ENCODE peak calls at places on chromosome 1, in five cellular contexts. S, X, V, B and U are unnamed samples.
A peak's percentile ranks its signal among the peaks of the same experiment; 100 is the strongest.

GRCh38 chr1:11499825-11500331 is 20.9 kb downstream of the DISP3 start:
- DNase-seq in X (no peak), B (no peak), S (peak; percentile 2), V (no peak), U (no peak)

GRCh38 chr1:241470361-241470760 is 49.2 kb downstream of the FH start:
- DNase-seq in X (no peak), S (no peak), B (no peak), V (no peak), U (no peak)

GRCh38 chr1:36207339-36207738 is 16.9 kb upstream of the THRAP3 start:
- DNase-seq in X (no peak), S (no peak), V (peak; percentile 92), B (no peak), U (no peak)

GRCh38 chr1:118360817-118361216 is 175.8 kb upstream of the SPAG17 start:
- DNase-seq in S (no peak), B (no peak), V (no peak), X (no peak), U (no peak)

GRCh38 chr1:112462953-112463279 is 45.8 kb upstream of the WNT2B start:
- DNase-seq in B (no peak), S (no peak), X (no peak), V (no peak), U (no peak)

GRCh38 chr1:178037510-178038253 is 56.2 kb upstream of the RASAL2 start:
- DNase-seq in B (no peak), S (peak; percentile 94), X (no peak), V (peak; percentile 92), U (no peak)

GRCh38 chr1:59506952-59507351 is 210.1 kb downstream of the FGGY start:
- DNase-seq in B (no peak), X (no peak), V (peak; percentile 67), S (peak; percentile 40), U (no peak)

GRCh38 chr1:21904725-21905520 is 32.2 kb downstream of the HSPG2 start:
- DNase-seq in B (no peak), V (peak; percentile 81), X (no peak), S (no peak), U (no peak)

GRCh38 chr1:99969729-99970591 is at the start of gene SLC35A3:
- DNase-seq in B (peak; percentile 79), S (peak; percentile 84), X (peak; percentile 75), V (peak; percentile 89), U (peak; percentile 79)

GRCh38 chr1:216616425-216616824 is 106.8 kb downstream of the ESRRG start:
- DNase-seq in S (no peak), B (no peak), V (no peak), X (no peak), U (no peak)

GRCh38 chr1:214451591-214451990 is 99.8 kb downstream of the PTPN14 start:
- DNase-seq in X (no peak), S (no peak), B (no peak), V (no peak), U (peak; percentile 61)

GRCh38 chr1:182635871-182636270 is 31.7 kb upstream of the RGS16 start:
- DNase-seq in V (no peak), X (no peak), S (no peak), B (no peak), U (no peak)

GRCh38 chr1:89952021-89952995 is 42.6 kb upstream of the ZNF326 start:
- DNase-seq in B (no peak), X (no peak), V (no peak), S (no peak), U (no peak)

GRCh38 chr1:36115931-36116330 is 9.1 kb downstream of the COL8A2 start:
- DNase-seq in S (no peak), X (no peak), B (no peak), V (no peak), U (no peak)

GRCh38 chr1:212461916-212462660 is 29.4 kb downstream of the NENF start:
- DNase-seq in X (no peak), S (no peak), V (no peak), B (no peak), U (no peak)

GRCh38 chr1:245715291-245715701 is 560.5 kb downstream of the KIF26B start:
- DNase-seq in V (no peak), B (no peak), X (no peak), S (no peak), U (no peak)

GRCh38 chr1:14522331-14523241 is 75.9 kb upstream of the KAZN start:
- DNase-seq in S (peak; percentile 47), B (no peak), V (peak; percentile 56), X (no peak), U (no peak)

GRCh38 chr1:61277129-61277801 is 194.9 kb downstream of the NFIA start:
- DNase-seq in S (no peak), V (peak; percentile 57), X (no peak), B (no peak), U (no peak)

GRCh38 chr1:14939527-14940284 is 213.8 kb upstream of the TMEM51 start:
- DNase-seq in S (no peak), B (no peak), V (no peak), X (no peak), U (no peak)

GRCh38 chr1:20603473-20604464 is 14.9 kb downstream of the CDA start:
- DNase-seq in B (no peak), V (no peak), X (no peak), S (no peak), U (no peak)

GRCh38 chr1:18288609-18289219 is 181.1 kb downstream of the IGSF21 start:
- DNase-seq in X (no peak), S (no peak), B (no peak), V (no peak), U (no peak)

GRCh38 chr1:52825868-52826267 is 16.7 kb upstream of the ZYG11A start:
- DNase-seq in S (no peak), X (no peak), V (no peak), B (no peak), U (no peak)

GRCh38 chr1:18199462-18199861 is 91.9 kb downstream of the IGSF21 start:
- DNase-seq in S (no peak), B (no peak), V (no peak), X (no peak), U (no peak)

GRCh38 chr1:85116856-85117255 is 68.6 kb upstream of the MCOLN3 start:
- DNase-seq in X (no peak), V (no peak), B (no peak), S (no peak), U (no peak)

GRCh38 chr1:28927442-28928305 is 13.3 kb downstream of the EPB41 start:
- DNase-seq in X (no peak), V (no peak), S (no peak), B (no peak), U (no peak)

GRCh38 chr1:205488074-205488723 is 16.3 kb upstream of the CDK18 start:
- DNase-seq in B (peak; percentile 62), V (no peak), S (peak; percentile 63), X (peak; percentile 34), U (peak; percentile 41)

GRCh38 chr1:78676347-78676982 is 26.8 kb downstream of the IFI44 start:
- DNase-seq in V (no peak), X (peak; percentile 63), B (peak; percentile 61), S (no peak), U (peak; percentile 44)

GRCh38 chr1:219171192-219171935 is 2.3 kb upstream of the LYPLAL1 start:
- DNase-seq in S (no peak), X (no peak), V (no peak), B (no peak), U (no peak)

GRCh38 chr1:165389609-165390008 is 33.1 kb upstream of the LMX1A start:
- DNase-seq in V (no peak), S (no peak), X (no peak), B (no peak), U (no peak)

GRCh38 chr1:212605441-212605976 is 3.1 kb upstream of the ATF3 start:
- DNase-seq in S (no peak), V (no peak), B (no peak), X (no peak), U (no peak)

GRCh38 chr1:119219711-119220110 is 79.3 kb upstream of the WARS2 start:
- DNase-seq in S (no peak), X (no peak), V (no peak), B (no peak), U (no peak)

GRCh38 chr1:46244656-46245371 is 2.7 kb upstream of the RAD54L start:
- DNase-seq in B (no peak), X (peak; percentile 24), S (no peak), V (no peak), U (peak; percentile 27)

DNA sequence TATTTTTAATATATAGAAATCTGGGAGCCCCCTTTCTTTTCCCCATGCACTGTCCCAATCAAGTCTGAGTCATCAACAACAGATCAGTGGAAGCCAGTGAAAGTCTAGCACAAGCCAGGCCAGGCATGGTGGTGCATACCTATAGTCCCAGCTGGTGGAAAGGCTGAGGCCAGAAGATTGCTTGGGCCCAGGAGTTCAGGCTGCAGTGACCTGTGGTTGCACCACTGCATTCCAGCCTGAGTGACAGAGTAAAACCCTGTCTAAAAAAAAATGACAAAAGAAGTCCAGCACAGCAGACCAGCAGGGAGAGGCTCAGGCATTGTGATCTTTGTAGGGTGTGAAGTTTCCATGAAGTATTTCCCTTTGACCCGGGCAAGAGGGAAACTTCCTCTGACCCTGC is 8.9 kb upstream of the RPL5 start:
- DNase-seq in B (no peak), V (no peak), X (no peak), S (no peak), U (no peak)
- H3K27me3 ChIP-seq in B (no peaks in the 10 kb centered on the region), V (no peaks in the 10 kb centered on the region), X (no peaks in the 10 kb centered on the region), S (no peaks in the 10 kb centered on the region), U (no peaks in the 10 kb centered on the region)

GRCh38 chr1:204361341-204361771 is 1.6 kb upstream of the PLEKHA6 start:
- DNase-seq in X (no peak), V (no peak), S (no peak), B (no peak), U (no peak)
- H3K4me1 ChIP-seq in X (peaks cover 13% of the 10 kb centered on the region), V (no peaks in the 10 kb centered on the region), S (peaks cover 2% of the 10 kb centered on the region), B (peaks cover 10% of the 10 kb centered on the region), U (peaks cover 12% of the 10 kb centered on the region)

DNA sequence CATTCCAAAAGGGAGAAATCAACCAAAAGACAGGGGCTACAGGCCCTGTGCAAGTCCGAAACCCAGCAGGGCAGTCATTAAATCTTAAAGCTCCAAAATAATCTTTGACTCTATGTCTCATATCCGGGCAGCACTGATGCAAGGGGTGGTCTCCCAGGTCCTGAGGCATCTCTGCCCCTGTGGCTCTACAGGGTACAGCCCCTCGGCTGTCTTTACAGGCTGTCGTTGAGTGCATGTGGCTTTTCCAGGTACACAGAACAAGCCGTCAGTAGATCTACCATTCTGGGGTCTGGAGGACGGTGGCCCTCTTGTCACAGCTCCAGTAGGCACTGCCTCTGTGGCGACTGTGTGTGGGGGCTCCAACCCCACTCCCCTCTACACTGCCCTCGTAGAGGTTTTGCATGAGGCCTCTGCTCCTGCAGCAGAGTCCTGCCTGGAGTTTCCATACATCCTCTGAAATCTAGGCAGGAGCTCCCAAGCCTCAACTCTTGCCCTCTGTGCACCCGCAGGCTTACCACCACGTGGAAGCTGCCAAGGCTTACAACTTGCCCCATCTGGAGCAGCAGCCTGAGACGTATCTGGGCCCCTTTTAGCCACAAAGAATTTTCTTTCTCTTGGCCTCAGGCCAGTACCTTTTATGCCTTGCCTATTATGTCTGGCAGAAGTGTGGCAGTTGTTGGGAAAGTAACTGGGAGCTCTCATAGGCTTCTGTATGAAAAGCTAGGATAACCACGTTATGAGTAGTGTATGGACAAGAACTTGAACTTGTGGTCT is 52.5 kb downstream of the POU2F1 start:
- DNase-seq in S (no peak), B (no peak), V (no peak), X (no peak), U (no peak)
- H3K27ac ChIP-seq in S (no peak overlapping the region), B (no peak overlapping the region), V (no peak overlapping the region), X (no peak overlapping the region), U (no peak overlapping the region)

DNA sequence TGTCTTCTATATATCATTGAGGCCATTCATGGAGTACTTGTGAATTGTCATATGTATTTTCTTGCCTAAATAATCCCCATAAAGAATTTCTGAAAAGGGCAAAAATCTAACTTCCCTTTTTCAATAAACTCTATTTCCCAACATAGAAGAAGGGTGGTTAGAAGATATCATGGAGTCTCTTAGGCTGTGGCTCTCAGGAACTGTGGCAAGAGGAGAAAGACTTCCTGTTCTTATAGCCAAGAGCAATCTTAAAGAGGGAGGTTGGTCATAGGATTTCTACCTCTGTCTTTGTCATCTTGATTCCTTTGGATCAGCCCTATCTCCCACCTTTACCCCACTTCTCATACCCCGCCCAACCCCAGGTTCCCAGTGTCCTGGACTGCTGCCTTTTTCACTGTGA is 175.8 kb downstream of the TYW3 start:
- DNase-seq in B (no peak), S (no peak), V (no peak), X (no peak), U (no peak)
- H3K27me3 ChIP-seq in B (no peaks in the 10 kb centered on the region), S (no peaks in the 10 kb centered on the region), V (no peaks in the 10 kb centered on the region), X (no peaks in the 10 kb centered on the region), U (no peaks in the 10 kb centered on the region)